ENCODE peak calls at places on chromosomes 3 and 15, in ten cellular contexts. One of them, this sample, is unnamed.
A peak's percentile ranks its signal among the peaks of the same experiment; 100 is the strongest.

GRCh38 chr3:122679467-122680291 is 960 bp upstream of the PARP14 start:
- DNase-seq in CD8-positive, alpha-beta T cell: no peak
- DNase-seq in iPS-NIHi11: no peak
- DNase-seq in ureter: no peak
- DNase-seq in substantia nigra: no peak
- DNase-seq in K562: peak; percentile 43
- DNase-seq in glutamatergic neuron: no peak
- DNase-seq in sigmoid colon: peak; percentile 70
- DNase-seq in HuH-7: peak; percentile 36
- DNase-seq in hepatocyte: peak; percentile 37
- DNase-seq in this sample: peak; percentile 8

GRCh38 chr3:71254251-71254650 is 329.3 kb downstream of the FOXP1 start:
- DNase-seq in CD8-positive, alpha-beta T cell: no peak
- DNase-seq in iPS-NIHi11: no peak
- DNase-seq in glutamatergic neuron: no peak
- DNase-seq in ureter: no peak
- DNase-seq in sigmoid colon: no peak
- DNase-seq in K562: no peak
- DNase-seq in substantia nigra: no peak
- DNase-seq in HuH-7: no peak
- DNase-seq in hepatocyte: peak; percentile 61
- DNase-seq in this sample: no peak

GRCh38 chr15:84582583-84583157 is 18.1 kb upstream of the ZSCAN2 start:
- DNase-seq in ureter: no peak
- DNase-seq in iPS-NIHi11: no peak
- DNase-seq in CD8-positive, alpha-beta T cell: no peak
- DNase-seq in HuH-7: no peak
- DNase-seq in K562: no peak
- DNase-seq in sigmoid colon: no peak
- DNase-seq in glutamatergic neuron: no peak
- DNase-seq in hepatocyte: no peak
- DNase-seq in substantia nigra: no peak
- DNase-seq in this sample: no peak

GRCh38 chr15:67082007-67082536 is 16.7 kb downstream of the SMAD3 start:
- DNase-seq in sigmoid colon: no peak
- DNase-seq in hepatocyte: no peak
- DNase-seq in substantia nigra: no peak
- DNase-seq in ureter: no peak
- DNase-seq in K562: peak; percentile 70
- DNase-seq in CD8-positive, alpha-beta T cell: no peak
- DNase-seq in iPS-NIHi11: no peak
- DNase-seq in glutamatergic neuron: no peak
- DNase-seq in HuH-7: peak; percentile 67
- DNase-seq in this sample: no peak

GRCh38 chr15:71687902-71688508 is 122.3 kb upstream of the NR2E3 start:
- DNase-seq in sigmoid colon: no peak
- DNase-seq in CD8-positive, alpha-beta T cell: no peak
- DNase-seq in iPS-NIHi11: no peak
- DNase-seq in hepatocyte: no peak
- DNase-seq in glutamatergic neuron: no peak
- DNase-seq in K562: no peak
- DNase-seq in ureter: no peak
- DNase-seq in substantia nigra: no peak
- DNase-seq in HuH-7: no peak
- DNase-seq in this sample: no peak

GRCh38 chr3:72278349-72279067 is 493.6 kb upstream of the PROK2 start:
- DNase-seq in iPS-NIHi11: no peak
- DNase-seq in substantia nigra: no peak
- DNase-seq in sigmoid colon: no peak
- DNase-seq in HuH-7: no peak
- DNase-seq in CD8-positive, alpha-beta T cell: no peak
- DNase-seq in hepatocyte: no peak
- DNase-seq in glutamatergic neuron: no peak
- DNase-seq in K562: no peak
- DNase-seq in ureter: no peak
- DNase-seq in this sample: no peak

GRCh38 chr3:69370156-69370944 is 15.5 kb downstream of the FRMD4B start:
- DNase-seq in HuH-7: no peak
- DNase-seq in CD8-positive, alpha-beta T cell: no peak
- DNase-seq in glutamatergic neuron: no peak
- DNase-seq in K562: no peak
- DNase-seq in hepatocyte: no peak
- DNase-seq in substantia nigra: peak; percentile 40
- DNase-seq in iPS-NIHi11: no peak
- DNase-seq in ureter: peak; percentile 59
- DNase-seq in sigmoid colon: peak; percentile 84
- DNase-seq in this sample: peak; percentile 45

GRCh38 chr3:182479766-182480336 is 313.5 kb upstream of the ATP11B start:
- DNase-seq in iPS-NIHi11: no peak
- DNase-seq in sigmoid colon: no peak
- DNase-seq in hepatocyte: no peak
- DNase-seq in glutamatergic neuron: no peak
- DNase-seq in substantia nigra: no peak
- DNase-seq in HuH-7: no peak
- DNase-seq in CD8-positive, alpha-beta T cell: no peak
- DNase-seq in K562: no peak
- DNase-seq in ureter: no peak
- DNase-seq in this sample: no peak

GRCh38 chr15:76335851-76336253 is 721 bp upstream of the ISL2 start:
- DNase-seq in substantia nigra: no peak
- DNase-seq in iPS-NIHi11: no peak
- DNase-seq in sigmoid colon: no peak
- DNase-seq in hepatocyte: no peak
- DNase-seq in glutamatergic neuron: peak; percentile 57
- DNase-seq in HuH-7: no peak
- DNase-seq in K562: peak; percentile 44
- DNase-seq in CD8-positive, alpha-beta T cell: no peak
- DNase-seq in ureter: no peak
- DNase-seq in this sample: peak; percentile 48

GRCh38 chr15:98889930-98890695 is 117.5 kb downstream of the PGPEP1L start:
- DNase-seq in iPS-NIHi11: no peak
- DNase-seq in sigmoid colon: no peak
- DNase-seq in K562: no peak
- DNase-seq in hepatocyte: peak; percentile 54
- DNase-seq in CD8-positive, alpha-beta T cell: no peak
- DNase-seq in HuH-7: no peak
- DNase-seq in ureter: no peak
- DNase-seq in substantia nigra: no peak
- DNase-seq in glutamatergic neuron: no peak
- DNase-seq in this sample: peak; percentile 58

GRCh38 chr3:87077354-87077753 is 86.4 kb upstream of the VGLL3 start:
- DNase-seq in ureter: no peak
- DNase-seq in HuH-7: no peak
- DNase-seq in glutamatergic neuron: no peak
- DNase-seq in hepatocyte: no peak
- DNase-seq in K562: no peak
- DNase-seq in sigmoid colon: no peak
- DNase-seq in CD8-positive, alpha-beta T cell: no peak
- DNase-seq in iPS-NIHi11: no peak
- DNase-seq in substantia nigra: no peak
- DNase-seq in this sample: no peak

GRCh38 chr3:172659246-172660002 is 51.4 kb downstream of the NCEH1 start:
- DNase-seq in K562: no peak
- DNase-seq in sigmoid colon: no peak
- DNase-seq in hepatocyte: no peak
- DNase-seq in glutamatergic neuron: no peak
- DNase-seq in ureter: no peak
- DNase-seq in HuH-7: no peak
- DNase-seq in substantia nigra: no peak
- DNase-seq in iPS-NIHi11: no peak
- DNase-seq in CD8-positive, alpha-beta T cell: no peak
- DNase-seq in this sample: no peak

GRCh38 chr3:50627407-50628051 is 10.6 kb downstream of the MAPKAPK3 start:
- DNase-seq in hepatocyte: no peak
- DNase-seq in HuH-7: peak; percentile 50
- DNase-seq in ureter: peak; percentile 73
- DNase-seq in substantia nigra: peak; percentile 29
- DNase-seq in glutamatergic neuron: peak; percentile 54
- DNase-seq in CD8-positive, alpha-beta T cell: no peak
- DNase-seq in sigmoid colon: no peak
- DNase-seq in iPS-NIHi11: peak; percentile 65
- DNase-seq in K562: no peak
- DNase-seq in this sample: peak; percentile 73

GRCh38 chr3:178787960-178788359 is 251.7 kb downstream of the KCNMB2 start:
- DNase-seq in CD8-positive, alpha-beta T cell: no peak
- DNase-seq in K562: no peak
- DNase-seq in iPS-NIHi11: no peak
- DNase-seq in HuH-7: no peak
- DNase-seq in glutamatergic neuron: no peak
- DNase-seq in hepatocyte: no peak
- DNase-seq in ureter: no peak
- DNase-seq in sigmoid colon: no peak
- DNase-seq in substantia nigra: no peak
- DNase-seq in this sample: no peak

GRCh38 chr3:31892500-31892899 is 88.6 kb downstream of the OSBPL10 start:
- DNase-seq in iPS-NIHi11: no peak
- DNase-seq in glutamatergic neuron: no peak
- DNase-seq in ureter: no peak
- DNase-seq in hepatocyte: no peak
- DNase-seq in CD8-positive, alpha-beta T cell: no peak
- DNase-seq in sigmoid colon: no peak
- DNase-seq in K562: no peak
- DNase-seq in substantia nigra: no peak
- DNase-seq in HuH-7: no peak
- DNase-seq in this sample: no peak

GRCh38 chr3:159796226-159796625 is 192.4 kb upstream of the IL12A start:
- DNase-seq in sigmoid colon: peak; percentile 82
- DNase-seq in HuH-7: no peak
- DNase-seq in iPS-NIHi11: no peak
- DNase-seq in substantia nigra: no peak
- DNase-seq in K562: no peak
- DNase-seq in glutamatergic neuron: no peak
- DNase-seq in ureter: no peak
- DNase-seq in CD8-positive, alpha-beta T cell: no peak
- DNase-seq in hepatocyte: no peak
- DNase-seq in this sample: no peak

GRCh38 chr3:60579734-60580133 is 671.5 kb downstream of the FHIT start:
- DNase-seq in sigmoid colon: no peak
- DNase-seq in HuH-7: no peak
- DNase-seq in hepatocyte: peak; percentile 36
- DNase-seq in glutamatergic neuron: no peak
- DNase-seq in K562: no peak
- DNase-seq in CD8-positive, alpha-beta T cell: no peak
- DNase-seq in ureter: no peak
- DNase-seq in iPS-NIHi11: no peak
- DNase-seq in substantia nigra: no peak
- DNase-seq in this sample: peak; percentile 13

GRCh38 chr3:51371943-51372557 is 13.0 kb upstream of the MANF start:
- DNase-seq in HuH-7: no peak
- DNase-seq in K562: peak; percentile 28
- DNase-seq in hepatocyte: peak; percentile 88
- DNase-seq in sigmoid colon: no peak
- DNase-seq in iPS-NIHi11: peak; percentile 58
- DNase-seq in CD8-positive, alpha-beta T cell: peak; percentile 31
- DNase-seq in glutamatergic neuron: peak; percentile 57
- DNase-seq in substantia nigra: no peak
- DNase-seq in ureter: peak; percentile 66
- DNase-seq in this sample: no peak

GRCh38 chr3:134357914-134358811 is 16.1 kb downstream of the AMOTL2 start:
- DNase-seq in ureter: no peak
- DNase-seq in sigmoid colon: peak; percentile 81
- DNase-seq in K562: peak; percentile 26
- DNase-seq in glutamatergic neuron: peak; percentile 25
- DNase-seq in CD8-positive, alpha-beta T cell: no peak
- DNase-seq in substantia nigra: no peak
- DNase-seq in iPS-NIHi11: peak; percentile 49
- DNase-seq in HuH-7: peak; percentile 77
- DNase-seq in hepatocyte: peak; percentile 74
- DNase-seq in this sample: peak; percentile 83

GRCh38 chr15:67809866-67810265 is 15.4 kb upstream of the SKOR1 start:
- DNase-seq in substantia nigra: no peak
- DNase-seq in CD8-positive, alpha-beta T cell: no peak
- DNase-seq in iPS-NIHi11: no peak
- DNase-seq in K562: no peak
- DNase-seq in sigmoid colon: peak; percentile 29
- DNase-seq in glutamatergic neuron: no peak
- DNase-seq in HuH-7: no peak
- DNase-seq in hepatocyte: no peak
- DNase-seq in ureter: no peak
- DNase-seq in this sample: no peak

GRCh38 chr3:135908225-135908624 is 57.3 kb upstream of the PPP2R3A start:
- DNase-seq in substantia nigra: no peak
- DNase-seq in glutamatergic neuron: no peak
- DNase-seq in iPS-NIHi11: no peak
- DNase-seq in hepatocyte: no peak
- DNase-seq in K562: no peak
- DNase-seq in sigmoid colon: no peak
- DNase-seq in HuH-7: no peak
- DNase-seq in CD8-positive, alpha-beta T cell: no peak
- DNase-seq in ureter: peak; percentile 72
- DNase-seq in this sample: peak; percentile 85

GRCh38 chr3:105598047-105598796 is 231.5 kb downstream of the ALCAM start:
- DNase-seq in glutamatergic neuron: no peak
- DNase-seq in ureter: no peak
- DNase-seq in iPS-NIHi11: no peak
- DNase-seq in HuH-7: no peak
- DNase-seq in CD8-positive, alpha-beta T cell: no peak
- DNase-seq in substantia nigra: no peak
- DNase-seq in hepatocyte: peak; percentile 19
- DNase-seq in K562: no peak
- DNase-seq in sigmoid colon: no peak
- DNase-seq in this sample: peak; percentile 91

GRCh38 chr15:31758126-31758525 is 272.2 kb upstream of the CHRNA7 start:
- DNase-seq in K562: peak; percentile 16
- DNase-seq in glutamatergic neuron: no peak
- DNase-seq in substantia nigra: peak; percentile 67
- DNase-seq in CD8-positive, alpha-beta T cell: no peak
- DNase-seq in ureter: peak; percentile 88
- DNase-seq in sigmoid colon: no peak
- DNase-seq in iPS-NIHi11: no peak
- DNase-seq in hepatocyte: peak; percentile 34
- DNase-seq in HuH-7: no peak
- DNase-seq in this sample: peak; percentile 44

GRCh38 chr15:62828364-62828763 is 214.2 kb upstream of the TPM1 start:
- DNase-seq in hepatocyte: no peak
- DNase-seq in iPS-NIHi11: no peak
- DNase-seq in sigmoid colon: no peak
- DNase-seq in substantia nigra: no peak
- DNase-seq in ureter: no peak
- DNase-seq in K562: no peak
- DNase-seq in CD8-positive, alpha-beta T cell: no peak
- DNase-seq in glutamatergic neuron: no peak
- DNase-seq in HuH-7: no peak
- DNase-seq in this sample: no peak

GRCh38 chr3:42128526-42128925 is 37.4 kb downstream of the TRAK1 start:
- DNase-seq in hepatocyte: no peak
- DNase-seq in HuH-7: no peak
- DNase-seq in K562: no peak
- DNase-seq in substantia nigra: no peak
- DNase-seq in ureter: no peak
- DNase-seq in CD8-positive, alpha-beta T cell: no peak
- DNase-seq in iPS-NIHi11: no peak
- DNase-seq in glutamatergic neuron: no peak
- DNase-seq in sigmoid colon: no peak
- DNase-seq in this sample: no peak